ENCODE peak calls at places on chromosomes 1 and 21, in ten cellular contexts. P is GM12865, T is GM23338, L is Calu3, V is osteocyte, F is dorsolateral prefrontal cortex, Q is NB4, D is glutamatergic neuron, W is WTC11, M is type B pancreatic cell. X is an unnamed sample.

GRCh38 chr1:7975212-7975865 is 13.8 kb downstream of the PARK7 start:
- DNase-seq in M (peak), P (peak), D (peak), W (peak), T (peak), F (peak), V (peak), Q (peak), L (peak), X (peak)

GRCh38 chr1:205477759-205478247 is 22.0 kb upstream of the BLACAT1 start:
- DNase-seq in M (no peak), L (peak), D (no peak), T (no peak), F (peak), P (no peak), W (no peak), V (no peak), Q (no peak), X (no peak)

GRCh38 chr1:58870298-58870676 is 86.4 kb upstream of the JUN start:
- DNase-seq in L (no peak), P (no peak), Q (no peak), F (peak), W (no peak), M (no peak), D (no peak), V (no peak), T (no peak), X (no peak)

GRCh38 chr1:216459651-216460200 is 36.5 kb upstream of the USH2A start:
- DNase-seq in P (no peak), F (no peak), W (no peak), T (no peak), L (no peak), D (no peak), Q (no peak), V (no peak), M (no peak), X (no peak)

GRCh38 chr21:28773036-28773435 is 219.6 kb downstream of the LTN1 start:
- DNase-seq in P (no peak), Q (no peak), L (no peak), D (no peak), T (no peak), W (no peak), V (no peak), F (no peak), M (no peak), X (no peak)

GRCh38 chr21:41429925-41430491 is 4.0 kb downstream of the MX1 start:
- DNase-seq in P (no peak), D (no peak), W (no peak), M (peak), Q (no peak), V (no peak), T (no peak), F (no peak), L (no peak), X (no peak)

GRCh38 chr1:110206261-110206660 is 3.9 kb upstream of the KCNC4 start:
- DNase-seq in W (no peak), V (no peak), F (no peak), T (no peak), D (no peak), L (no peak), P (no peak), Q (no peak), M (no peak), X (no peak)

GRCh38 chr1:211633523-211633843 is 41.9 kb downstream of the NEK2 start:
- DNase-seq in D (no peak), W (no peak), V (no peak), Q (no peak), L (no peak), F (no peak), M (no peak), T (no peak), P (no peak), X (no peak)

GRCh38 chr1:41381691-41382530 is 20.7 kb downstream of the FOXO6 start:
- DNase-seq in P (no peak), T (peak), M (no peak), W (peak), D (peak), Q (no peak), L (peak), F (no peak), V (no peak), X (peak)

GRCh38 chr1:101060992-101061391 is 35.4 kb upstream of the DPH5 start:
- DNase-seq in V (no peak), L (no peak), P (peak), Q (no peak), W (no peak), M (no peak), F (no peak), D (no peak), T (no peak), X (no peak)

GRCh38 chr1:108107658-108108057 is 92.5 kb downstream of the SLC25A24 start:
- DNase-seq in L (no peak), D (no peak), W (no peak), P (no peak), M (no peak), F (no peak), T (no peak), V (no peak), Q (peak), X (peak)

GRCh38 chr21:35721701-35722100 is 338.6 kb downstream of the SETD4 start:
- DNase-seq in V (no peak), W (no peak), D (no peak), F (no peak), T (no peak), Q (no peak), M (no peak), L (no peak), P (no peak), X (no peak)

GRCh38 chr1:63892632-63893395 is 119.0 kb downstream of the ROR1 start:
- DNase-seq in L (peak), F (peak), M (no peak), Q (no peak), D (no peak), W (no peak), T (no peak), P (peak), V (no peak), X (no peak)

GRCh38 chr1:109565241-109565640 is 16.8 kb downstream of the GNAI3 start:
- DNase-seq in P (no peak), M (no peak), W (no peak), L (no peak), T (no peak), D (no peak), V (no peak), Q (no peak), F (no peak), X (no peak)

GRCh38 chr1:223776075-223776814 is 63.9 kb downstream of the CAPN2 start:
- DNase-seq in W (no peak), P (peak), Q (peak), D (no peak), V (peak), M (no peak), T (no peak), F (no peak), L (peak), X (peak)

GRCh38 chr1:66725885-66726665 is 26.2 kb upstream of the DYNLT5 start:
- DNase-seq in T (peak), F (peak), L (peak), W (peak), M (no peak), P (peak), Q (peak), D (peak), V (peak), X (peak)

GRCh38 chr21:16193758-16194606 is 464.2 kb downstream of the USP25 start:
- DNase-seq in T (peak), M (no peak), D (no peak), P (peak), V (peak), W (peak), L (peak), F (peak), Q (peak), X (peak)

GRCh38 chr1:111334169-111334568 is 43.5 kb downstream of the CHIA start:
- DNase-seq in D (no peak), W (peak), V (no peak), L (peak), F (no peak), P (peak), M (no peak), T (peak), Q (peak), X (peak)

GRCh38 chr1:43280683-43281082 is 4.7 kb downstream of the C1orf210 start:
- DNase-seq in M (no peak), W (no peak), Q (no peak), L (no peak), F (no peak), T (no peak), P (no peak), V (no peak), D (no peak), X (no peak)

GRCh38 chr1:54404939-54405880 is 984 bp downstream of the SSBP3 start:
- DNase-seq in V (no peak), M (no peak), D (peak), F (peak), T (peak), P (peak), L (peak), Q (peak), W (peak), X (peak)

GRCh38 chr1:94385354-94385947 is 32.7 kb upstream of the ABCD3 start:
- DNase-seq in M (no peak), D (no peak), T (no peak), W (no peak), V (no peak), F (no peak), P (no peak), Q (no peak), L (no peak), X (no peak)

GRCh38 chr1:228154021-228154684 is 4.4 kb downstream of the GJC2 start:
- DNase-seq in T (no peak), W (peak), V (no peak), D (no peak), M (no peak), L (no peak), F (no peak), Q (no peak), P (no peak), X (no peak)

GRCh38 chr1:88685239-88685604 is 1.1 kb downstream of the PKN2 start:
- DNase-seq in V (no peak), W (no peak), Q (no peak), L (no peak), D (no peak), P (peak), M (no peak), F (no peak), T (no peak), X (no peak)

GRCh38 chr1:238649200-238649599 is 737.2 kb upstream of the CHRM3 start:
- DNase-seq in V (no peak), D (no peak), F (no peak), Q (no peak), T (peak), P (no peak), W (no peak), L (no peak), M (no peak), X (no peak)

GRCh38 chr1:180918519-180918918 is 5.8 kb downstream of the KIAA1614 start:
- DNase-seq in D (no peak), L (no peak), T (no peak), F (no peak), V (no peak), M (no peak), P (no peak), Q (peak), W (no peak), X (no peak)

GRCh38 chr1:180916771-180917170 is 4.1 kb downstream of the KIAA1614 start:
- DNase-seq in T (no peak), W (no peak), P (no peak), V (no peak), Q (no peak), M (no peak), F (no peak), L (no peak), D (no peak), X (no peak)

GRCh38 chr1:180916012-180916770 is 3.5 kb downstream of the KIAA1614 start:
- DNase-seq in M (no peak), V (no peak), Q (no peak), P (no peak), F (no peak), L (no peak), T (no peak), W (no peak), D (peak), X (no peak)

GRCh38 chr1:180919183-180919700 is 6.5 kb downstream of the KIAA1614 start:
- DNase-seq in D (no peak), V (no peak), Q (no peak), T (no peak), F (no peak), P (no peak), M (no peak), W (no peak), L (no peak), X (no peak)

DNA sequence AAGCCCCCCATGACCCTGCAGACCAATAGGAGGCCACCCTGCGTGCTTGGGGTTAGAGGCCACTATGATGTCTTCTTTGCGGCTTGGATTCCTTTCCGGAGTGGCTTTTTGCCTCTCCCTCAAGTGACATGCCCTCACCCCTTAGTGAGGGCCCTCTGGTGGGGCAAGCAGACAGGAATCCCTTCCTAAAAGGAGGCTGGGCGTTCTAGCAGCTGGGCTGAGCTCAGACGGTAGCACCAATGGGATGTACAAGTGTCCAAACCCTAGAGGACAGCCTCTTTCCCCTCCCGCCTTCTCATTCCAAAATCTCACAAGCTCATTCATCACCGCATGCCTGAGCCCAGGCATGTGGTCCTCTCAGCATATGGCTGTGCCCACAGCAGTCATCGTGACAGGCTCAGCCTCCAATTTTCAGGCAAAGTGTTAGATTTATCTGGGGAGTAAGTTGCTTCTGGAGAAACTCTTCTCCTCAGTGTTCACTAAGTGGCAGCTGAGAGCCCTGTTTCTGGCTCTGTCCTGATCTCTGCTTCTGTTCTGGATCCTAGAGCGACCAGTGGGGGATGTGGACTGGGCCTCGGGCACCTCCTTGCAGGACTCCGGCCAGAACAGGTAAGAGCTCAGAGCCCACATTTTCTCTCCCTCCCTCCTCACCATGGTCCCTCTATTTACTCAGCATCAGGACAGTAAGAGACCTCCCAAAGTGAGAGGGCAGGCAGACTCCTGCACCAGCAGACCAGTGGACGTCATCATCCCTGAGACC is 4.8 kb downstream of the KIAA1614 start:
- DNase-seq in W (no peak), F (no peak), Q (no peak), V (no peak), L (no peak), T (peak), D (no peak), P (no peak), M (no peak), X (no peak)
- TF ChIP-seq CTCF in W (no peak), F (no peak), Q (no peak), V (peak), L (no peak), T (peak), D (no peak), P (no peak), M (no peak), X (no peak)

GRCh38 chr1:226737819-226738420 is 1.2 kb downstream of the ITPKB start:
- DNase-seq in M (no peak), V (no peak), W (peak), D (peak), F (peak), T (peak), P (peak), Q (peak), L (peak), X (peak)

GRCh38 chr1:226738995-226739695 is at the start of gene ITPKB:
- DNase-seq in F (peak), L (peak), W (no peak), T (peak), P (peak), V (no peak), D (no peak), Q (peak), M (no peak), X (peak)

GRCh38 chr1:226736908-226737818 is 1.9 kb downstream of the ITPKB start:
- DNase-seq in F (peak), W (peak), T (peak), D (peak), L (no peak), Q (peak), V (no peak), M (no peak), P (peak), X (peak)

GRCh38 chr1:226739696-226740065 is 599 bp upstream of the ITPKB start:
- DNase-seq in P (no peak), V (no peak), W (no peak), Q (peak), F (no peak), D (no peak), L (no peak), T (no peak), M (no peak), X (no peak)

GRCh38 chr1:226738421-226738994 is 574 bp downstream of the ITPKB start:
- DNase-seq in V (no peak), Q (peak), W (peak), L (peak), F (peak), T (peak), D (peak), P (peak), M (no peak), X (no peak)
- TF ChIP-seq CTCF in V (no peak), Q (no peak), W (no peak), L (no peak), F (no peak), T (peak), D (no peak), P (no peak), M (no peak), X (no peak)

GRCh38 chr1:183180213-183180612 is 5.9 kb upstream of the LAMC2 start:
- DNase-seq in F (peak), M (no peak), W (no peak), L (peak), V (no peak), D (no peak), T (no peak), Q (no peak), P (peak), X (no peak)

GRCh38 chr1:183186820-183187219 is 756 bp downstream of the LAMC2 start:
- DNase-seq in F (no peak), M (no peak), V (no peak), P (no peak), L (no peak), D (no peak), T (no peak), Q (no peak), W (no peak), X (no peak)

GRCh38 chr1:183191833-183192232 is 5.8 kb downstream of the LAMC2 start:
- DNase-seq in M (no peak), D (no peak), Q (no peak), T (no peak), P (no peak), L (no peak), F (no peak), W (no peak), V (no peak), X (no peak)

GRCh38 chr1:183180634-183181056 is 5.4 kb upstream of the LAMC2 start:
- DNase-seq in F (no peak), M (no peak), D (no peak), V (no peak), P (peak), W (no peak), T (peak), L (peak), Q (no peak), X (peak)

GRCh38 chr1:183185941-183186490 is at the start of gene LAMC2:
- DNase-seq in T (peak), L (peak), W (peak), D (peak), F (peak), M (peak), Q (no peak), P (no peak), V (no peak), X (peak)
- TF ChIP-seq CTCF in T (peak), L (peak), W (no peak), D (no peak), F (no peak), M (peak), Q (no peak), P (no peak), V (peak), X (no peak)

DNA sequence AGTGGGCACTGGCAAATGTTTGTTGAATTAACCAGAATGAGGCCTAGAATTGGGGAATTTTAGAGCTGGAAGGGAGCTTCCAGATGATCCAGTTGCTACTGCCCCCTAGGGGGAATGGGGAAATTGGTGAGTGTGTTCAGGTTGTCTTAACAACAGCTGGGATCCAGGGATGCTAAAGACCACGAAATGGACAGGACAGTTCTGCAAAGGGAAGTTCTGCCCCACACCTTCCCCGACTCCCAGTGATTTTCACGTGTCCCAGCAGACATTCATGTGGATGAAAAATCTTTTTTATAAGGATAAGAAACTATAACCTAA is 33.9 kb downstream of the TRIM62 start:
- DNase-seq in L (peak), D (no peak), V (no peak), M (no peak), P (peak), W (peak), T (peak), Q (peak), F (no peak), X (peak)
- TF ChIP-seq CTCF in L (no peak), D (peak), V (peak), M (peak), P (peak), W (peak), T (peak), Q (peak), F (peak), X (peak)